ENCODE peak calls at places on chromosomes 2 and 18, in nine cellular contexts. Y is hypothalamus, N is posterior vena cava, P is NCI-H146, B is ELF-1, R is NCI-H1436, W is NCI-H1092, G is smooth muscle cell of the brain vasculature, V is GOT3. O is an unnamed sample.

GRCh38 chr2:103144837-103145236 is 383.0 kb downstream of the TMEM182 start:
- DNase-seq in Y (no peak), N (no peak), P (no peak), B (no peak), R (no peak), W (no peak), G (no peak), V (no peak), O (no peak)

GRCh38 chr2:129764376-129765325 is 214.8 kb upstream of the RAB6C start:
- DNase-seq in Y (no peak), N (no peak), P (no peak), B (no peak), R (no peak), W (no peak), G (no peak), V (no peak), O (no peak)

GRCh38 chr2:133497261-133497893 is 70.9 kb downstream of the NCKAP5 start:
- DNase-seq in Y (no peak), N (no peak), P (no peak), B (peak), R (no peak), W (no peak), G (no peak), V (no peak), O (no peak)

GRCh38 chr2:170525566-170525900 is 189.6 kb upstream of the SP5 start:
- DNase-seq in Y (peak), N (peak), P (no peak), B (peak), R (no peak), W (no peak), G (peak), V (peak), O (peak)

GRCh38 chr2:195251221-195251620 is 405.8 kb upstream of the SLC39A10 start:
- DNase-seq in Y (no peak), N (no peak), P (no peak), B (no peak), R (no peak), W (no peak), G (no peak), V (no peak), O (no peak)

GRCh38 chr2:235230809-235231601 is 262.8 kb upstream of the AGAP1 start:
- DNase-seq in Y (no peak), N (no peak), P (peak), B (no peak), R (peak), W (peak), G (no peak), V (no peak), O (no peak)

GRCh38 chr2:133812826-133813617 is 244.8 kb upstream of the NCKAP5 start:
- DNase-seq in Y (no peak), N (no peak), P (no peak), B (no peak), R (no peak), W (no peak), G (no peak), V (no peak), O (no peak)

GRCh38 chr2:8694737-8695136 is 12.9 kb downstream of the ID2 start:
- DNase-seq in Y (no peak), N (no peak), P (no peak), B (no peak), R (no peak), W (no peak), G (no peak), V (no peak), O (no peak)

GRCh38 chr2:186695081-186695756 is 1.4 kb downstream of the FAM171B start:
- DNase-seq in Y (no peak), N (no peak), P (peak), B (no peak), R (no peak), W (no peak), G (no peak), V (no peak), O (no peak)

GRCh38 chr2:169107645-169108044 is 38.3 kb downstream of the DHRS9 start:
- DNase-seq in Y (no peak), N (no peak), P (no peak), B (no peak), R (no peak), W (no peak), G (no peak), V (no peak), O (no peak)

GRCh38 chr18:73101977-73102376 is 234.2 kb upstream of the NETO1 start:
- DNase-seq in Y (no peak), N (no peak), P (no peak), B (no peak), R (no peak), W (no peak), G (peak), V (no peak), O (no peak)

GRCh38 chr2:180519276-180519675 is 461.1 kb upstream of the UBE2E3 start:
- DNase-seq in Y (no peak), N (no peak), P (no peak), B (no peak), R (no peak), W (no peak), G (no peak), V (no peak), O (no peak)

O was measured in thoracic aorta.